ENCODE peak calls at places on chromosomes 2 and 18, in five cellular contexts. M is fibroblast of lung; F is CD4-positive, alpha-beta memory T cell; V is A673; B is left ventricle myocardium inferior. N is an unnamed sample.

GRCh38 chr2:25310965-25311865 is 30.5 kb downstream of the DNMT3A start:
- DNase-seq in M (no peak), F (no peak), V (no peak), B (peak; percentile 75), N (no peak)

GRCh38 chr2:241202681-241203080 is 14.2 kb downstream of the ANO7 start:
- DNase-seq in M (no peak), F (no peak), V (no peak), B (no peak), N (no peak)

GRCh38 chr2:143440619-143441018 is 311.4 kb downstream of the ARHGAP15 start:
- DNase-seq in M (no peak), F (no peak), V (no peak), B (no peak), N (no peak)

GRCh38 chr2:128289439-128289838 is 29.2 kb downstream of the HS6ST1 start:
- DNase-seq in M (no peak), F (no peak), V (peak; percentile 95), B (peak; percentile 11), N (no peak)

GRCh38 chr2:110773470-110773921 is 41.1 kb downstream of the ACOXL start:
- DNase-seq in M (peak; percentile 15), F (no peak), V (no peak), B (peak; percentile 87), N (no peak)

GRCh38 chr2:55011741-55012574 is 38.3 kb downstream of the RTN4 start:
- DNase-seq in M (no peak), F (no peak), V (no peak), B (no peak), N (no peak)

GRCh38 chr2:100998235-100998573 is 3.9 kb upstream of the RPL31 start:
- DNase-seq in M (peak; percentile 54), F (no peak), V (no peak), B (no peak), N (no peak)

GRCh38 chr2:83069724-83070123 is 1389.4 kb downstream of the SUCLG1 start:
- DNase-seq in M (peak; percentile 54), F (no peak), V (no peak), B (no peak), N (no peak)

GRCh38 chr2:12726271-12726670 is 9.5 kb downstream of the TRIB2 start:
- DNase-seq in M (no peak), F (no peak), V (no peak), B (no peak), N (no peak)

GRCh38 chr2:66443977-66444855 is 9.3 kb downstream of the MEIS1 start:
- DNase-seq in M (peak; percentile 93), F (no peak), V (no peak), B (no peak), N (no peak)

GRCh38 chr2:161096336-161096735 is 63.9 kb upstream of the TANK start:
- DNase-seq in M (peak; percentile 76), F (no peak), V (peak; percentile 61), B (no peak), N (no peak)

GRCh38 chr2:72080286-72081145 is 67.1 kb downstream of the CYP26B1 start:
- DNase-seq in M (no peak), F (no peak), V (no peak), B (no peak), N (no peak)

GRCh38 chr18:78741381-78742340 is 238.0 kb upstream of the SALL3 start:
- DNase-seq in M (no peak), F (no peak), V (peak; percentile 1), B (no peak), N (no peak)
- H3K9me3 ChIP-seq in M (no peaks in the 10 kb centered on the region), F (no peaks in the 10 kb centered on the region), V (no peaks in the 10 kb centered on the region), B (no peaks in the 10 kb centered on the region), N (no peaks in the 10 kb centered on the region)

DNA sequence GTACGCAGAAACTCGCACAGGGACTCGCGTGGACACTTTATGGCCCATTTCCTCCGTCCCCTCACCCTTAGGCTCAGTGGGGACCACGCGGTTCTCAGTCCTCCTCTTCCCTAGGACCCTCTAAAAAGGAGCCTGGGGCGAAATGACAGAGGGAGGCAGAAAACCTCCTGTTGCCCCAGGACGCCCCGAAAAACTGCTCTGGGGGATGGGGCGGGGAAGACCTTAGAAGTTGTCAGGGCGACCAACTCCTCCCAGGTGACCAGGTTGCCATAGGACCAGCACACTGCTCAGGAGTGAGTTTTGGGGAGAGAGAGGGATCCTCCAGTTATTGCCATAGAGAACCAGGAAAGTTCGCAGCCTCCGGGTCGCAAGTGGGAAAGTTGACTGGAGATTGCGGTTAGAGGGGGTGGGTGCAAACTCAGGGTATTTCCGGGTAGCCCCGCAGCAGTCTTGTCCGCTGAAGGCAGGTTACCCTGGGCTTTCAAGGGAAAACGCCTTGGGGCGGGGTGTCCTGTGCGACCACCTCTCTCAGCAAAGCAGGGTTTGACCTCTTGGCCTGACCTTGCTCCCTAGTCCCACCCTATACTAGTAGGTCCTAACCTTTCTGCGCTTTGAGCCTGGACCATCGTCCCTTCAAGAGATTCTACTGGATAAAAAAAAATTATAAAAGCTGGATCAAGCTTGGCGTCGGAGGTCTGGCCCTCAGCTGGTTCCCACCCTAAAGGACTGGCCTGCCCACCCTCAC is 7.8 kb upstream of the PAX3 start:
- DNase-seq in M (no peak), F (no peak), V (peak; percentile 32), B (no peak), N (no peak)
- H3K4me3 ChIP-seq in M (peak overlapping the region; percentile 48), F (peak overlapping the region; percentile 44), V (peak overlapping the region; percentile 41), B (peak overlapping the region; percentile 66), N (peak overlapping the region; percentile 15)

GRCh38 chr18:24262097-24262496 is 123.2 kb downstream of the CABYR start:
- DNase-seq in M (peak; percentile 45), F (no peak), V (no peak), B (no peak), N (no peak)
- H3K4me1 ChIP-seq in M (peaks cover 4% of the 10 kb centered on the region), F (no peaks in the 10 kb centered on the region), V (no peaks in the 10 kb centered on the region), B (peaks cover 69% of the 10 kb centered on the region), N (no peaks in the 10 kb centered on the region)

GRCh38 chr2:63993871-63994270 is 25.4 kb downstream of the VPS54 start:
- DNase-seq in M (no peak), F (peak; percentile 24), V (no peak), B (no peak), N (peak; percentile 24)
- H3K9me3 ChIP-seq in M (no peaks in the 10 kb centered on the region), F (no peaks in the 10 kb centered on the region), V (peaks cover 14% of the 10 kb centered on the region), B (peaks cover 22% of the 10 kb centered on the region), N (no peaks in the 10 kb centered on the region)

GRCh38 chr18:27184115-27185024 is 738 bp downstream of the CHST9 start:
- DNase-seq in M (no peak), F (no peak), V (no peak), B (no peak), N (no peak)
- H3K4me3 ChIP-seq in M (no peak overlapping the region), F (no peak overlapping the region), V (no peak overlapping the region), B (peak overlapping the region; percentile 72), N (no peak overlapping the region)

N was measured in CD8-positive, alpha-beta memory T cell.